ENCODE peak calls at places on chromosomes 5 and 9, in six cellular contexts. T, B, J, Y, U and S are unnamed samples.

GRCh38 chr9:4106744-4107143 is 193.1 kb downstream of the GLIS3 start:
- DNase-seq in J (no peak), Y (no peak), T (no peak), U (peak; percentile 97), B (no peak), S (no peak)

GRCh38 chr5:125607018-125607417 is 816.2 kb upstream of the GRAMD2B start:
- DNase-seq in Y (no peak), U (peak; percentile 91), T (no peak), J (no peak), B (no peak), S (no peak)

GRCh38 chr5:10308844-10309243 is 1.1 kb upstream of the CMBL start:
- DNase-seq in B (no peak), U (no peak), T (no peak), Y (no peak), J (no peak), S (no peak)

GRCh38 chr9:134068742-134069535 is 1.1 kb upstream of the BRD3 start:
- DNase-seq in T (peak; percentile 16), U (no peak), Y (no peak), B (no peak), J (no peak), S (no peak)

GRCh38 chr9:5479994-5480694 is 29.8 kb downstream of the CD274 start:
- DNase-seq in J (no peak), T (no peak), Y (no peak), U (no peak), B (no peak), S (no peak)

GRCh38 chr5:169788168-169788567 is 151.1 kb downstream of the DOCK2 start:
- DNase-seq in J (no peak), U (peak; percentile 81), Y (no peak), T (no peak), B (no peak), S (no peak)

GRCh38 chr5:64180661-64181343 is 15.2 kb downstream of the RNF180 start:
- DNase-seq in Y (no peak), J (no peak), B (no peak), U (peak; percentile 18), T (no peak), S (no peak)

GRCh38 chr5:30103056-30104020 is 1090.1 kb upstream of the CDH6 start:
- DNase-seq in B (no peak), Y (no peak), J (no peak), U (peak; percentile 59), T (no peak), S (no peak)

GRCh38 chr5:178994580-178995340 is at the start of gene GRM6:
- DNase-seq in Y (no peak), U (no peak), T (no peak), B (no peak), J (no peak), S (no peak)

GRCh38 chr5:1060535-1060981 is 51.3 kb downstream of the SLC12A7 start:
- DNase-seq in T (peak; percentile 14), J (no peak), Y (no peak), U (no peak), B (peak; percentile 32), S (no peak)

GRCh38 chr5:172162348-172162747 is 25.7 kb downstream of the STK10 start:
- DNase-seq in J (no peak), U (peak; percentile 31), Y (peak; percentile 30), T (no peak), B (no peak), S (no peak)

GRCh38 chr5:17374973-17375844 is 122.8 kb upstream of the TAF11L2 start:
- DNase-seq in B (no peak), U (peak; percentile 53), Y (no peak), T (no peak), J (peak; percentile 85), S (no peak)

GRCh38 chr9:28056466-28056865 is 483.2 kb upstream of the C9orf72 start:
- DNase-seq in T (no peak), J (no peak), Y (no peak), B (no peak), U (no peak), S (no peak)